ENCODE peak calls at places on chromosomes 2 and 18, in five cellular contexts. One of them, this sample, is unnamed.
A peak's percentile ranks its signal among the peaks of the same experiment; 100 is the strongest.

GRCh38 chr18:49089049-49089448 is 138.3 kb upstream of the SMAD7 start:
- DNase-seq in HT1080: no peak
- DNase-seq in iPS-NIHi11: no peak
- DNase-seq in anterior cingulate cortex: no peak
- DNase-seq in AG04450: no peak
- DNase-seq in this sample: no peak

GRCh38 chr2:237483018-237483731 is 3.9 kb upstream of the MLPH start:
- DNase-seq in HT1080: peak; percentile 83
- DNase-seq in iPS-NIHi11: no peak
- DNase-seq in anterior cingulate cortex: no peak
- DNase-seq in AG04450: peak; percentile 64
- DNase-seq in this sample: no peak

GRCh38 chr2:230521386-230521785 is 105.4 kb downstream of the SP100 start:
- DNase-seq in HT1080: no peak
- DNase-seq in iPS-NIHi11: no peak
- DNase-seq in anterior cingulate cortex: no peak
- DNase-seq in AG04450: no peak
- DNase-seq in this sample: no peak

GRCh38 chr2:102142829-102143449 is 393 bp downstream of the IL1R1 start:
- DNase-seq in HT1080: no peak
- DNase-seq in iPS-NIHi11: no peak
- DNase-seq in anterior cingulate cortex: no peak
- DNase-seq in AG04450: no peak
- DNase-seq in this sample: no peak

GRCh38 chr2:6429210-6429986 is 436.3 kb downstream of the CMPK2 start:
- DNase-seq in HT1080: no peak
- DNase-seq in iPS-NIHi11: no peak
- DNase-seq in anterior cingulate cortex: no peak
- DNase-seq in AG04450: no peak
- DNase-seq in this sample: no peak

GRCh38 chr2:200173691-200174090 is 132.8 kb upstream of the SPATS2L start:
- DNase-seq in HT1080: no peak
- DNase-seq in iPS-NIHi11: no peak
- DNase-seq in anterior cingulate cortex: no peak
- DNase-seq in AG04450: no peak
- DNase-seq in this sample: no peak

GRCh38 chr2:55555977-55556376 is 36.5 kb downstream of the CFAP36 start:
- DNase-seq in HT1080: no peak
- DNase-seq in iPS-NIHi11: peak; percentile 11
- DNase-seq in anterior cingulate cortex: no peak
- DNase-seq in AG04450: no peak
- DNase-seq in this sample: no peak

GRCh38 chr18:9835112-9835755 is 50.5 kb upstream of the TXNDC2 start:
- DNase-seq in HT1080: no peak
- DNase-seq in iPS-NIHi11: peak; percentile 50
- DNase-seq in anterior cingulate cortex: no peak
- DNase-seq in AG04450: no peak
- DNase-seq in this sample: no peak

GRCh38 chr2:150485114-150485870 is 2.2 kb downstream of the RND3 start:
- DNase-seq in HT1080: peak; percentile 72
- DNase-seq in iPS-NIHi11: peak; percentile 63
- DNase-seq in anterior cingulate cortex: peak; percentile 74
- DNase-seq in AG04450: no peak
- DNase-seq in this sample: peak; percentile 84

GRCh38 chr2:239106314-239106908 is 258.5 kb downstream of the TWIST2 start:
- DNase-seq in HT1080: peak; percentile 73
- DNase-seq in iPS-NIHi11: peak; percentile 81
- DNase-seq in anterior cingulate cortex: peak; percentile 81
- DNase-seq in AG04450: no peak
- DNase-seq in this sample: peak; percentile 39

GRCh38 chr2:216388046-216388884 is 16.0 kb upstream of the MARCHF4 start:
- DNase-seq in HT1080: no peak
- DNase-seq in iPS-NIHi11: no peak
- DNase-seq in anterior cingulate cortex: no peak
- DNase-seq in AG04450: no peak
- DNase-seq in this sample: no peak

GRCh38 chr2:124915567-124915966 is 890.5 kb downstream of the CNTNAP5 start:
- DNase-seq in HT1080: peak; percentile 4
- DNase-seq in iPS-NIHi11: no peak
- DNase-seq in anterior cingulate cortex: no peak
- DNase-seq in AG04450: no peak
- DNase-seq in this sample: no peak

GRCh38 chr2:164840930-164841718 is 499 bp downstream of the COBLL1 start:
- DNase-seq in HT1080: peak; percentile 80
- DNase-seq in iPS-NIHi11: peak; percentile 84
- DNase-seq in anterior cingulate cortex: peak; percentile 12
- DNase-seq in AG04450: no peak
- DNase-seq in this sample: peak; percentile 66

GRCh38 chr2:215435261-215435808 is 533 bp downstream of the FN1 start:
- DNase-seq in HT1080: peak; percentile 50
- DNase-seq in iPS-NIHi11: peak; percentile 70
- DNase-seq in anterior cingulate cortex: no peak
- DNase-seq in AG04450: no peak
- DNase-seq in this sample: no peak

GRCh38 chr2:98510322-98510662 is 65.6 kb downstream of the INPP4A start:
- DNase-seq in HT1080: no peak
- DNase-seq in iPS-NIHi11: no peak
- DNase-seq in anterior cingulate cortex: no peak
- DNase-seq in AG04450: no peak
- DNase-seq in this sample: no peak

This sample was measured in NCI-H1694.